ENCODE peak calls at places on chromosomes 12 and 14, in nine cellular contexts. Y, P, W, A, U, D, G, I and N are unnamed samples.

GRCh38 chr14:93042968-93043940 is 72.5 kb downstream of the ITPK1 start:
- DNase-seq in Y (no peak), P (no peak), W (no peak), A (peak), U (peak), D (no peak), G (peak), I (no peak), N (no peak)

GRCh38 chr14:99731536-99732435 is 47.7 kb downstream of the CYP46A1 start:
- DNase-seq in Y (peak), P (no peak), W (no peak), A (no peak), U (no peak), D (peak), G (no peak), I (no peak), N (peak)

GRCh38 chr14:83905157-83905556 is 1624.8 kb upstream of the FLRT2 start:
- DNase-seq in Y (no peak), P (no peak), W (no peak), A (no peak), U (no peak), D (no peak), G (no peak), I (no peak), N (no peak)

GRCh38 chr14:23061995-23062394 is 4.7 kb upstream of the CDH24 start:
- DNase-seq in Y (peak), P (peak), W (peak), A (peak), U (peak), D (no peak), G (peak), I (no peak), N (no peak)

GRCh38 chr12:108457006-108457733 is 57.9 kb upstream of the FICD start:
- DNase-seq in Y (no peak), P (no peak), W (peak), A (peak), U (peak), D (peak), G (peak), I (peak), N (no peak)

GRCh38 chr14:60184597-60185555 is 19.7 kb upstream of the DHRS7 start:
- DNase-seq in Y (no peak), P (no peak), W (no peak), A (no peak), U (no peak), D (no peak), G (no peak), I (no peak), N (no peak)

GRCh38 chr14:34324363-34324795 is 137.7 kb downstream of the SPTSSA start:
- DNase-seq in Y (no peak), P (peak), W (no peak), A (peak), U (peak), D (no peak), G (peak), I (peak), N (no peak)

GRCh38 chr14:103558071-103558882 is 4.2 kb downstream of the BAG5 start:
- DNase-seq in Y (no peak), P (no peak), W (no peak), A (peak), U (peak), D (no peak), G (no peak), I (no peak), N (no peak)

GRCh38 chr12:132201391-132202120 is 57.3 kb downstream of the NOC4L start:
- DNase-seq in Y (no peak), P (no peak), W (no peak), A (no peak), U (no peak), D (no peak), G (no peak), I (no peak), N (no peak)

GRCh38 chr12:66733839-66734238 is 55.0 kb upstream of the GRIP1 start:
- DNase-seq in Y (no peak), P (no peak), W (no peak), A (no peak), U (no peak), D (no peak), G (no peak), I (no peak), N (no peak)

GRCh38 chr14:53020193-53020932 is 69.5 kb upstream of the FERMT2 start:
- DNase-seq in Y (no peak), P (no peak), W (no peak), A (no peak), U (no peak), D (no peak), G (no peak), I (no peak), N (no peak)

GRCh38 chr12:12779529-12779928 is 5.9 kb upstream of the APOLD1 start:
- DNase-seq in Y (no peak), P (peak), W (no peak), A (peak), U (peak), D (no peak), G (peak), I (no peak), N (no peak)

GRCh38 chr12:65636436-65636835 is 187.8 kb upstream of the HMGA2 start:
- DNase-seq in Y (no peak), P (no peak), W (no peak), A (no peak), U (no peak), D (no peak), G (no peak), I (no peak), N (no peak)

GRCh38 chr12:31818623-31819268 is 89.9 kb upstream of the AMN1 start:
- DNase-seq in Y (no peak), P (no peak), W (no peak), A (no peak), U (no peak), D (no peak), G (no peak), I (no peak), N (no peak)

GRCh38 chr12:31817120-31817519 is 88.3 kb upstream of the AMN1 start:
- DNase-seq in Y (no peak), P (no peak), W (no peak), A (no peak), U (no peak), D (no peak), G (no peak), I (no peak), N (no peak)

GRCh38 chr12:31807773-31808097 is 78.9 kb upstream of the AMN1 start:
- DNase-seq in Y (no peak), P (no peak), W (no peak), A (no peak), U (no peak), D (no peak), G (no peak), I (no peak), N (no peak)

GRCh38 chr12:31815096-31815495 is 86.3 kb upstream of the AMN1 start:
- DNase-seq in Y (no peak), P (no peak), W (no peak), A (no peak), U (peak), D (no peak), G (no peak), I (no peak), N (no peak)

GRCh38 chr12:31813305-31813704 is 84.5 kb upstream of the AMN1 start:
- DNase-seq in Y (no peak), P (no peak), W (no peak), A (peak), U (no peak), D (peak), G (peak), I (no peak), N (no peak)
- TF ChIP-seq CTCF in Y (no peak), P (peak), W (no peak), A (peak), U (peak), D (peak), G (no peak), I (no peak), N (no peak)

DNA sequence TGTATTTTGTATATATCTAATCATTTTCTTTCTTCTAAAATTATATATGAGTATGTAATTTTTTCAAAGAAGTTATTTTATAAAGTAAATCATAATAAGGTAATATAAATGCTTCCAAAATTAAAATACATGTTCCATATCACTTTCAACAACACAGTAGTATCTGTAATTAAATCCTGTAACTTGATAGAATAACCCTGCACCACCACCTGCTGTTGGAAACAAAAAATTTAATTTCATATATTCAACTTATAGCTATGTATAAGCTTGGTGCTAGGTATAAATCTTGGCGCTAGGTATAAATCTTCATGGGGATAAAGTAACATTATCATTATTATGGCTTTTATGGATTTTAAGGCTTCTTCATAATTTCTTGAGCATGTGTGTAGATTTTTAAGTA is 149.7 kb upstream of the DCN start:
- DNase-seq in Y (no peak), P (no peak), W (no peak), A (peak), U (no peak), D (no peak), G (no peak), I (no peak), N (no peak)
- TF ChIP-seq CTCF in Y (peak), P (peak), W (no peak), A (no peak), U (peak), D (no peak), G (no peak), I (no peak), N (peak)

GRCh38 chr12:105468464-105468863 is 138.0 kb downstream of the C12orf75 start:
- DNase-seq in Y (no peak), P (no peak), W (no peak), A (no peak), U (no peak), D (no peak), G (peak), I (no peak), N (no peak)
- TF ChIP-seq CTCF in Y (no peak), P (no peak), W (no peak), A (no peak), U (no peak), D (no peak), G (peak), I (no peak), N (no peak)

GRCh38 chr12:113861708-113862312 is 104.3 kb downstream of the RBM19 start:
- DNase-seq in Y (no peak), P (no peak), W (no peak), A (no peak), U (peak), D (no peak), G (no peak), I (no peak), N (no peak)
- TF ChIP-seq CTCF in Y (no peak), P (no peak), W (no peak), A (no peak), U (no peak), D (no peak), G (no peak), I (no peak), N (no peak)

GRCh38 chr12:98425859-98426258 is 89.5 kb upstream of the TMPO start:
- DNase-seq in Y (no peak), P (no peak), W (no peak), A (no peak), U (no peak), D (no peak), G (no peak), I (no peak), N (no peak)

GRCh38 chr12:98431089-98431488 is 84.3 kb upstream of the TMPO start:
- DNase-seq in Y (no peak), P (no peak), W (no peak), A (no peak), U (no peak), D (no peak), G (no peak), I (no peak), N (no peak)
- TF ChIP-seq CTCF in Y (no peak), P (no peak), W (no peak), A (no peak), U (no peak), D (no peak), G (no peak), I (no peak), N (no peak)

GRCh38 chr12:59431266-59431665 is 164.6 kb upstream of the SLC16A7 start:
- DNase-seq in Y (no peak), P (no peak), W (no peak), A (peak), U (peak), D (no peak), G (peak), I (no peak), N (no peak)
- TF ChIP-seq CTCF in Y (no peak), P (peak), W (peak), A (no peak), U (peak), D (peak), G (no peak), I (peak), N (no peak)

GRCh38 chr12:50825372-50825838 is 17.3 kb upstream of the TMPRSS12 start:
- DNase-seq in Y (no peak), P (peak), W (peak), A (peak), U (peak), D (no peak), G (peak), I (no peak), N (no peak)
- TF ChIP-seq CTCF in Y (peak), P (peak), W (peak), A (peak), U (peak), D (peak), G (peak), I (peak), N (peak)

DNA sequence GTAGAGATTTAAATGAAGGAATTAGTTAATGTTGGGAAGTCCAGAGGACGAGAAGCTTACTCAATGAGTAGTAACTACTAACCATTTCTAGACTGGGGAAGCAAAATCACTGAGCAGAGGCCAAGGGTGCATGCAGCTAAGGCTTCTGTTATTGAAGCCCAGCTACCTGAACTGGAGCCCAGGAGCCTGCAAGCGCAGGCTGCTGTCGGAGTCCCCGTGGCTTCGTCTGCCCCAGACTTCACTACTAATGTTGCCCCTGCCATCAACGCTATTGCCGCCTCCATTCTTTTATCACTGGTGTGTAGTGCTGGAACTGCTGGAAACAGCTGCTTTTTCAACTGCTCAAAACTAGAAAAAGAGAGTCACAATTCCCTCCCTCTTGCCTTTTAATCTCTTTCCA is 97.8 kb upstream of the ATF7IP start:
- DNase-seq in Y (no peak), P (no peak), W (no peak), A (no peak), U (no peak), D (peak), G (no peak), I (no peak), N (no peak)
- TF ChIP-seq CTCF in Y (no peak), P (no peak), W (no peak), A (no peak), U (no peak), D (no peak), G (no peak), I (no peak), N (no peak)

GRCh38 chr12:37672655-37673260 is 643.8 kb upstream of the ALG10B start:
- DNase-seq in Y (no peak), P (no peak), W (no peak), A (no peak), U (no peak), D (no peak), G (no peak), I (no peak), N (no peak)
- TF ChIP-seq CTCF in Y (no peak), P (no peak), W (peak), A (peak), U (no peak), D (peak), G (no peak), I (no peak), N (peak)

DNA sequence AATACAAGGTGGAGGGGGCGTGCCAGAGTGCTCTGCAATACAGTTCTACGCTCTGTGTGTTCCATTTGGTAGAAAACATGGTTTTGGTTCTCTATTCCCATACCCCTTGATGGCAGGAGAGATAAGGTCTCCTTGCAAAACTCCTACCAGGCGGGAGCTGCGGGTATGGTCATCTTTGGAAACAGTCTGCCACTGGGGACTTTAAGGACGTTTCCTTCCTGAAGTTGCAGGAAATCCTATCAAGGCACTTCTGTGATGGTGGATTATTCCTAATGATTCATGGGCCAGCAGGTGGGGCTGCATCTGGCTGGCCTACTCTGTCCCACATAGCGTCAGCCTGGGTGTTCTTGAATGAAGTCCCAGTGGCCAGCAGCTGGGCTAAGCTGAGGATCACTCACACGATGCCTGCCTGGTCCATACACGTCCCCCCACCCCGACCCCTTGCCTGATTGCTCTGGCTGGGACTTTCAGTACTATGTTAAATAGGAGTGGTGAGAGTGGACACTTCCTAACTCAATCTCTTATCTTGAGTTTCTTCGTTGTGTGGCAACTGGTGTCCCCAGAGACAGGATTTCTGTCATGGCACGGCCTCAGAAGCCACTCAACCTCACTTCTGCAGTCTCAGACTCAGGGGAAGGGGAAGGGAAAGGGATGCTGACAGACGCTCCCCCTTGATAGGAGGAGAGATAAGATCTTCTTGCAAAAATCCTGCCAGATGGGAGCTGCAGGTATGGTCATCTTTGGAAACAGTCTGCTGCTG is 61.1 kb upstream of the FKBP4 start:
- DNase-seq in Y (no peak), P (no peak), W (no peak), A (no peak), U (no peak), D (no peak), G (no peak), I (no peak), N (no peak)
- TF ChIP-seq CTCF in Y (no peak), P (no peak), W (no peak), A (no peak), U (no peak), D (peak), G (no peak), I (no peak), N (no peak)